ENCODE peak calls at places on chromosomes 6 and 20, in six cellular contexts. E is A549; U is CD8-positive, alpha-beta T cell; I is mesendoderm; O is RWPE2; P is right cardiac atrium. K is an unnamed sample.

GRCh38 chr6:113586413-113586812 is 270.7 kb upstream of the MARCKS start:
- DNase-seq in E (no peak), U (no peak), I (no peak), O (no peak), P (no peak), K (no peak)

GRCh38 chr20:57266251-57267157 is at the start of gene BMP7:
- DNase-seq in E (peak; percentile 17), U (no peak), I (peak; percentile 61), O (no peak), P (peak; percentile 55), K (no peak)

GRCh38 chr6:155708100-155708499 is 252.5 kb upstream of the NOX3 start:
- DNase-seq in E (no peak), U (no peak), I (no peak), O (no peak), P (no peak), K (no peak)

GRCh38 chr6:6588924-6589696 is 590 bp downstream of the LY86 start:
- DNase-seq in E (no peak), U (no peak), I (no peak), O (no peak), P (no peak), K (no peak)

GRCh38 chr6:29935273-29935955 is 6.9 kb upstream of the HLA-A start:
- DNase-seq in E (no peak), U (no peak), I (no peak), O (no peak), P (no peak), K (no peak)

GRCh38 chr6:117521785-117522502 is 39.5 kb downstream of the DCBLD1 start:
- DNase-seq in E (peak; percentile 63), U (no peak), I (no peak), O (no peak), P (no peak), K (no peak)

GRCh38 chr6:621916-622315 is 35.0 kb downstream of the HUS1B start:
- DNase-seq in E (no peak), U (no peak), I (no peak), O (no peak), P (no peak), K (no peak)

GRCh38 chr20:22584922-22585785 is 782 bp upstream of the FOXA2 start:
- DNase-seq in E (peak; percentile 86), U (no peak), I (peak; percentile 63), O (no peak), P (no peak), K (no peak)

GRCh38 chr6:144659202-144659731 is 374.1 kb downstream of the UTRN start:
- DNase-seq in E (no peak), U (no peak), I (peak; percentile 84), O (no peak), P (peak; percentile 55), K (peak; percentile 8)

GRCh38 chr6:144653885-144654505 is 368.9 kb downstream of the UTRN start:
- DNase-seq in E (no peak), U (no peak), I (no peak), O (no peak), P (no peak), K (no peak)

GRCh38 chr6:144657691-144658090 is 372.6 kb downstream of the UTRN start:
- DNase-seq in E (peak; percentile 39), U (no peak), I (peak; percentile 46), O (no peak), P (no peak), K (no peak)

GRCh38 chr6:144652292-144652891 is 367.3 kb downstream of the UTRN start:
- DNase-seq in E (no peak), U (no peak), I (no peak), O (no peak), P (no peak), K (no peak)

GRCh38 chr6:144655376-144655775 is 370.2 kb downstream of the UTRN start:
- DNase-seq in E (no peak), U (no peak), I (no peak), O (no peak), P (no peak), K (no peak)
- H3K4me3 ChIP-seq in E (no peak overlapping the region), U (no peak overlapping the region), I (no peak overlapping the region), O (no peak overlapping the region), P (no peak overlapping the region), K (no peak overlapping the region)

DNA sequence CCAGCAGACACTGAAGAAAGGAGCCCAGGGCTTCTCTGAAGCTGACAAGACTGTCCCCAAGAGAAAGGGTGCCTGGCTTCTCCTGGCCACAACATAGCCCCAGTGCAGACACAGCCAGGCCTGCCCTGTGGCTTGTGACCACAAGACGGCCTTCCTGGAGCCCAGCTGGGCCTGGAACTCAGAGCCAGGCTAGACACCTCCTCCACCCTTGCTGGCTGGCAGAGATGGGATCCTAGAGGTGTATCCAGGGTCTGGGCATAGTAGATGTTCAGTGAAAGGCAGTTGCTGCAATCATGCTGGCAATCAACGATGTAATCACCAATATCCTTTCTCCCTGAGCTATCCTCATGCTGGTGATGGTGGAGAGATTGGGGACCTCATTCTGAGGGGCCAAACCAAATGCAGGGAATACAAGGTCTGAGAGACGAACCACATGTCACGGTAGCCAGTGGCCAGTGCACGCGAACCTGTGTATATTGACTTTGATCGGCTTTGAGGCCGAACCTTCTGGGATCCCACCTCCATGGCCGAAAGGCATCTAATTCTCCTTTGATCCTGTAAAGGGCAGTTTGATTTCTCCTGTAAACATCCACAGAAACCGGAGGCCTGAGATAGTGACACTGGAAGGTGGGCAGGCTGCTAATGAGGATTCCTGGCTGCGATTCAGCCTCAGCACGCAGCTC is 115.2 kb downstream of the PSMB1 start:
- DNase-seq in E (no peak), U (no peak), I (no peak), O (no peak), P (peak; percentile 22), K (no peak)
- H3K4me3 ChIP-seq in E (peak overlapping the region; percentile 32), U (no peak overlapping the region), I (no peak overlapping the region), O (no peak overlapping the region), P (no peak overlapping the region), K (no peak overlapping the region)

GRCh38 chr6:52667572-52667971 is 3.3 kb upstream of the TMEM14A start:
- DNase-seq in E (no peak), U (no peak), I (no peak), O (no peak), P (no peak), K (no peak)
- H3K4me3 ChIP-seq in E (no peak overlapping the region), U (no peak overlapping the region), I (no peak overlapping the region), O (no peak overlapping the region), P (no peak overlapping the region), K (no peak overlapping the region)

DNA sequence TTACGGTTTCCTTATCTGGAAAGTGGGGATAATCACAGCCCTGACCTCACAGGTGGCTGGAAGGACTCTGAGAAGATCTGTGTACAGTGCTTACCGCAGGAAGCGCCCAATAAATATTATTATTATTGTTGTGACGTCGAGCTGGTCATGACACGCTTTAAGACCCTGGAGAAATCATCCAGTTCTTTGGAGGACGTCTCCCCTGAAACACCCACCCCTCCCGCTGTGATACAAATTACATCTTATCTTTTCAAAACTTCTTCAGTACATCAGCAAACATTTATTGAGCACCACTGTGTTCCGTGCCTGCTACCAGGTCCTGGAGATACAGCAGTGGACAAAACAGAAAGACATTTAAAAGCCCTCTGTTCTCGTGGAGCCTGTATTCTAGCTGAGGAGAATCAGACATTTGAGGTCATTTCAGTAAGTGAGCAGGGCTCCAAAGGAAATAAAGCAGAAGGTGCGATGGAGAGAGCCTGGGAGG is 118.7 kb downstream of the CEBPB start:
- DNase-seq in E (peak; percentile 85), U (no peak), I (no peak), O (no peak), P (no peak), K (no peak)
- H3K4me3 ChIP-seq in E (peak overlapping the region; percentile 29), U (no peak overlapping the region), I (no peak overlapping the region), O (peak overlapping the region; percentile 6), P (no peak overlapping the region), K (no peak overlapping the region)